ENCODE peak calls at places on chromosomes 4 and X, in four cellular contexts. N is hypothalamus, X is cardiac septum, Q is GM13976. C is an unnamed sample.

GRCh38 chr4:102055805-102056204 is 265.3 kb downstream of the BANK1 start:
- DNase-seq in X (no peak), Q (no peak), N (no peak), C (no peak)

GRCh38 chr4:105399535-105400161 is 74.2 kb downstream of the PPA2 start:
- DNase-seq in Q (no peak), X (no peak), N (no peak), C (no peak)

GRCh38 chr4:15945516-15945915 is 7.0 kb upstream of the FGFBP1 start:
- DNase-seq in X (no peak), N (no peak), Q (no peak), C (no peak)

GRCh38 chr4:128591482-128591881 is 218.0 kb upstream of the JADE1 start:
- DNase-seq in Q (no peak), X (no peak), N (no peak), C (no peak)

GRCh38 chr4:33369366-33369899 is 2649.3 kb downstream of the PCDH7 start:
- DNase-seq in X (no peak), N (no peak), Q (no peak), C (no peak)

GRCh38 chr4:94758700-94759399 is 1.1 kb downstream of the BMPR1B start:
- DNase-seq in X (no peak), Q (no peak), N (no peak), C (peak)

GRCh38 chr4:149145803-149146202 is 669.8 kb downstream of the IQCM start:
- DNase-seq in N (no peak), X (no peak), Q (no peak), C (no peak)

GRCh38 chr4:100742045-100742444 is 224.2 kb upstream of the EMCN start:
- DNase-seq in Q (no peak), N (no peak), X (no peak), C (no peak)

GRCh38 chr4:5206391-5206790 is 155.1 kb downstream of the STK32B start:
- DNase-seq in Q (no peak), X (no peak), N (peak), C (peak)

GRCh38 chrX:72026341-72027023 is 105.2 kb downstream of the RTL5 start:
- DNase-seq in Q (no peak), N (no peak), X (no peak), C (no peak)

GRCh38 chrX:79715448-79715847 is 299.1 kb upstream of the TBX22 start:
- DNase-seq in Q (no peak), X (no peak), N (no peak), C (no peak)

GRCh38 chrX:54483946-54484345 is 12.1 kb downstream of the FGD1 start:
- DNase-seq in N (no peak), Q (no peak), X (no peak), C (no peak)

GRCh38 chrX:18984381-18985185 is 669 bp upstream of the PHKA2 start:
- DNase-seq in Q (peak), X (peak), N (peak), C (peak)

GRCh38 chrX:19824603-19825002 is 62.8 kb downstream of the SH3KBP1 start:
- DNase-seq in N (no peak), Q (no peak), X (no peak), C (no peak)

GRCh38 chr4:131584587-131584986 is 1564.5 kb upstream of the PCDH10 start:
- DNase-seq in Q (no peak), X (no peak), N (no peak), C (no peak)

GRCh38 chr4:184787766-184788503 is 37.8 kb downstream of the ACSL1 start:
- DNase-seq in N (no peak), Q (no peak), X (no peak), C (no peak)

GRCh38 chr4:155005395-155006087 is 202.9 kb upstream of the NPY2R start:
- DNase-seq in X (no peak), Q (no peak), N (no peak), C (no peak)

GRCh38 chr4:7158991-7159390 is 33.3 kb upstream of the SORCS2 start:
- DNase-seq in X (peak), Q (no peak), N (no peak), C (no peak)

GRCh38 chr4:94934864-94935263 is 177.1 kb downstream of the BMPR1B start:
- DNase-seq in N (no peak), X (no peak), Q (no peak), C (no peak)

GRCh38 chrX:40504801-40505605 is 75.8 kb upstream of the ATP6AP2 start:
- DNase-seq in X (no peak), N (no peak), Q (no peak), C (no peak)

GRCh38 chr4:38308728-38309315 is 348.6 kb downstream of the PTTG2 start:
- DNase-seq in X (no peak), N (no peak), Q (no peak), C (no peak)

GRCh38 chrX:137032841-137033773 is 688 bp downstream of the GPR101 start:
- DNase-seq in X (no peak), Q (peak), N (no peak), C (no peak)

GRCh38 chr4:164874791-164875190 is 2.2 kb upstream of the APELA start:
- DNase-seq in X (no peak), N (no peak), Q (no peak), C (no peak)

GRCh38 chr4:26320159-26320452 is 708 bp upstream of the RBPJ start:
- DNase-seq in X (no peak), N (no peak), Q (peak), C (no peak)

GRCh38 chrX:107451754-107452153 is 2.3 kb downstream of the FRMPD3 start:
- DNase-seq in X (no peak), N (no peak), Q (no peak), C (no peak)

GRCh38 chr4:73600917-73601316 is 19.3 kb downstream of the RASSF6 start:
- DNase-seq in N (no peak), X (no peak), Q (no peak), C (no peak)

C was measured in hippocampal formation.